ENCODE peak calls at places on chromosomes 4 and X, in four cellular contexts. Q is Peyer's patch, J is uterus, L is testis. W is an unnamed sample.

GRCh38 chr4:37389967-37390580 is 145.5 kb downstream of the NWD2 start:
- DNase-seq in J (no peak), L (peak; percentile 44), Q (no peak), W (no peak)

GRCh38 chrX:110944793-110945466 is 149.3 kb upstream of the CHRDL1 start:
- DNase-seq in L (no peak), Q (no peak), J (no peak), W (no peak)

GRCh38 chrX:71214152-71214551 is 8.9 kb upstream of the GJB1 start:
- DNase-seq in J (no peak), L (no peak), Q (no peak), W (no peak)

GRCh38 chrX:68438575-68438974 is 5.3 kb upstream of the OPHN1 start:
- DNase-seq in L (no peak), Q (no peak), J (no peak), W (no peak)

GRCh38 chr4:108345862-108346530 is 177.3 kb upstream of the LEF1 start:
- DNase-seq in L (no peak), J (no peak), Q (no peak), W (no peak)

GRCh38 chrX:131041652-131042051 is 16.5 kb upstream of the ARHGAP36 start:
- DNase-seq in J (no peak), L (no peak), Q (no peak), W (no peak)

GRCh38 chr4:72767903-72768817 is 199.1 kb upstream of the ADAMTS3 start:
- DNase-seq in L (no peak), Q (no peak), J (no peak), W (no peak)

GRCh38 chr4:171621646-171622045 is 191.6 kb upstream of the GALNTL6 start:
- DNase-seq in L (no peak), J (no peak), Q (no peak), W (no peak)

GRCh38 chrX:11672213-11672612 is 6.5 kb upstream of the ARHGAP6 start:
- DNase-seq in Q (no peak), J (no peak), L (no peak), W (no peak)

GRCh38 chr4:41935652-41936021 is 408 bp downstream of the TMEM33 start:
- DNase-seq in Q (no peak), J (no peak), L (no peak), W (no peak)

GRCh38 chr4:77155631-77156345 is 1.2 kb upstream of the CCNG2 start:
- DNase-seq in L (no peak), J (no peak), Q (no peak), W (no peak)
- H3K27ac ChIP-seq in L (peak overlapping the region; percentile 95), J (peak overlapping the region; percentile 91), Q (no peak overlapping the region), W (peak overlapping the region; percentile 86)

GRCh38 chrX:7086384-7086783 is 61.1 kb upstream of the STS start:
- DNase-seq in L (no peak), Q (no peak), J (no peak), W (no peak)

GRCh38 chrX:7085879-7086278 is 61.6 kb upstream of the STS start:
- DNase-seq in J (no peak), Q (no peak), L (no peak), W (no peak)

GRCh38 chrX:7090506-7091095 is 56.9 kb upstream of the STS start:
- DNase-seq in L (no peak), Q (no peak), J (no peak), W (no peak)

GRCh38 chrX:7091923-7092322 is 55.6 kb upstream of the STS start:
- DNase-seq in Q (no peak), L (no peak), J (no peak), W (no peak)

GRCh38 chrX:7088968-7089615 is 58.4 kb upstream of the STS start:
- DNase-seq in Q (peak; percentile 65), L (no peak), J (no peak), W (no peak)
- H3K27ac ChIP-seq in Q (no peak overlapping the region), L (no peak overlapping the region), J (no peak overlapping the region), W (no peak overlapping the region)

GRCh38 chr4:156794863-156795262 is 176.7 kb downstream of the PDGFC start:
- DNase-seq in J (no peak), Q (no peak), L (no peak), W (no peak)
- H3K27ac ChIP-seq in J (no peak overlapping the region), Q (no peak overlapping the region), L (no peak overlapping the region), W (no peak overlapping the region)

GRCh38 chr4:48681856-48682255 is 98.2 kb downstream of the FRYL start:
- DNase-seq in J (no peak), L (no peak), Q (no peak), W (no peak)
- H3K27ac ChIP-seq in J (no peak overlapping the region), L (no peak overlapping the region), Q (no peak overlapping the region), W (no peak overlapping the region)

DNA sequence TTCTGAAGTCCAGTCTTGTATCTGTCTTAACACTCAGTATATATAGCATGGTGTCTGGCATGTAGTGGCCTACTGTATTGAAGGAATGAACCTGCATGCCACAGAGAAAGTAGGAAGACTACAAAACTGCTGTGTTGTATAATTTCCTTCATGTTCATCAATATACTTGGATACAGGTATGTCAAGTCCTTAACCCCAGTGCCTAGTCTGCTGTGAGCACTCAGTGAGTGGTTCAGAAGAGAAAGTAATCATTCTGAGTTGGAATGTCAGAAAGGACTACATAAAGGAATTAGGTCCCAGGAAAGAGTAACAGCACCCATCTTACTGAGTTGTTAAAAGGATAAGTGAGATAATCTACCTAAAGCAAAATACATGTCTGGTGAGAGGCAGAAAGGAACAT is 32.0 kb downstream of the ABCE1 start:
- DNase-seq in L (no peak), Q (no peak), J (no peak), W (no peak)
- H3K27ac ChIP-seq in L (no peak overlapping the region), Q (no peak overlapping the region), J (peak overlapping the region; percentile 46), W (no peak overlapping the region)

GRCh38 chr4:76622126-76622525 is 187.1 kb downstream of the SHROOM3 start:
- DNase-seq in L (no peak), Q (no peak), J (no peak), W (no peak)

GRCh38 chr4:76622717-76623116 is 187.7 kb downstream of the SHROOM3 start:
- DNase-seq in L (no peak), J (no peak), Q (no peak), W (no peak)

GRCh38 chr4:76624271-76624681 is 189.2 kb downstream of the SHROOM3 start:
- DNase-seq in J (peak; percentile 59), Q (no peak), L (peak; percentile 32), W (no peak)

GRCh38 chr4:76625316-76625715 is 190.3 kb downstream of the SHROOM3 start:
- DNase-seq in L (no peak), Q (no peak), J (no peak), W (no peak)

GRCh38 chr4:76623217-76624060 is 188.4 kb downstream of the SHROOM3 start:
- DNase-seq in L (no peak), J (no peak), Q (no peak), W (no peak)
- H3K27ac ChIP-seq in L (no peak overlapping the region), J (peak overlapping the region; percentile 75), Q (no peak overlapping the region), W (no peak overlapping the region)

GRCh38 chrX:46319750-46320149 is 225.5 kb downstream of the ZNF674 start:
- DNase-seq in Q (no peak), J (no peak), L (peak; percentile 22), W (no peak)
- H3K27ac ChIP-seq in Q (peak overlapping the region; percentile 55), J (no peak overlapping the region), L (no peak overlapping the region), W (no peak overlapping the region)

GRCh38 chr4:1547863-1548637 is 136.1 kb downstream of the FAM53A start:
- DNase-seq in L (peak; percentile 39), J (peak; percentile 48), Q (no peak), W (no peak)
- H3K27ac ChIP-seq in L (peak overlapping the region; percentile 0), J (peak overlapping the region; percentile 41), Q (no peak overlapping the region), W (no peak overlapping the region)

GRCh38 chr4:80178964-80179363 is 18.3 kb upstream of the PRDM8 start:
- DNase-seq in L (no peak), J (no peak), Q (no peak), W (no peak)
- H3K27ac ChIP-seq in L (no peak overlapping the region), J (no peak overlapping the region), Q (no peak overlapping the region), W (no peak overlapping the region)

GRCh38 chrX:119870626-119871131 is 854 bp downstream of the RNF113A start:
- DNase-seq in L (peak; percentile 33), Q (peak; percentile 47), J (no peak), W (no peak)

GRCh38 chrX:119871599-119872395 is at the start of the genes NDUFA1 and RNF113A:
- DNase-seq in J (peak; percentile 82), L (peak; percentile 87), Q (peak; percentile 83), W (peak; percentile 89)

GRCh38 chrX:119871245-119871598 is 311 bp downstream of the RNF113A start:
- DNase-seq in J (no peak), Q (peak; percentile 57), L (no peak), W (no peak)
- H3K27ac ChIP-seq in J (peak overlapping the region; percentile 91), Q (peak overlapping the region; percentile 92), L (peak overlapping the region; percentile 86), W (peak overlapping the region; percentile 55)

W was measured in caudate nucleus.